ENCODE peak calls at places on chromosomes 16 and 17, in seven cellular contexts. B is heart left ventricle; C is KBM-7; J is left lung; M is iris pigment epithelial cell; D is stimulated activated CD4-positive, alpha-beta T cell treated with anti-CD3 and anti-CD28 coated beads, Interleukin-1b, Interleukin-23, amount 100 ng/mL, for 1 hour; S is C1 segment of cervical spinal cord. Y is an unnamed sample.

GRCh38 chr17:42760652-42761581 is at the start of gene RAMP2:
- DNase-seq in B (no peak), C (no peak), J (peak; percentile 83), M (no peak), D (no peak), S (no peak), Y (peak; percentile 68)

GRCh38 chr16:88695753-88696152 is 9.4 kb upstream of the SNAI3 start:
- DNase-seq in B (no peak), C (no peak), J (no peak), M (no peak), D (no peak), S (no peak), Y (no peak)

GRCh38 chr17:80927791-80928216 is 63.8 kb upstream of the CHMP6 start:
- DNase-seq in B (peak; percentile 20), C (no peak), J (no peak), M (peak; percentile 34), D (no peak), S (no peak), Y (no peak)

GRCh38 chr17:72516772-72517399 is 396.1 kb downstream of the SOX9 start:
- DNase-seq in B (peak; percentile 41), C (peak; percentile 22), J (no peak), M (peak; percentile 46), D (no peak), S (peak; percentile 21), Y (no peak)

GRCh38 chr17:77802811-77803220 is 155.7 kb upstream of the TNRC6C start:
- DNase-seq in B (peak; percentile 33), C (peak; percentile 15), J (no peak), M (peak; percentile 17), D (no peak), S (no peak), Y (peak; percentile 27)

GRCh38 chr16:89069920-89070319 is 23.7 kb upstream of the ACSF3 start:
- DNase-seq in B (no peak), C (no peak), J (no peak), M (no peak), D (no peak), S (no peak), Y (no peak)

GRCh38 chr16:73339821-73340220 is 291.9 kb upstream of the ZFHX3 start:
- DNase-seq in B (no peak), C (no peak), J (no peak), M (no peak), D (no peak), S (no peak), Y (no peak)

GRCh38 chr17:82848022-82848592 is 8.3 kb upstream of the ZNF750 start:
- DNase-seq in B (no peak), C (no peak), J (peak; percentile 89), M (peak; percentile 78), D (no peak), S (no peak), Y (no peak)

GRCh38 chr16:24253192-24253591 is 2.9 kb upstream of the CACNG3 start:
- DNase-seq in B (no peak), C (peak; percentile 62), J (no peak), M (peak; percentile 25), D (no peak), S (peak; percentile 14), Y (no peak)

GRCh38 chr17:70797166-70797565 is 627.8 kb downstream of the KCNJ2 start:
- DNase-seq in B (no peak), C (no peak), J (no peak), M (peak; percentile 15), D (no peak), S (no peak), Y (no peak)

GRCh38 chr17:17897442-17897841 is 60.7 kb upstream of the SREBF1 start:
- DNase-seq in B (no peak), C (no peak), J (no peak), M (no peak), D (no peak), S (no peak), Y (no peak)

GRCh38 chr16:240559-240958 is 5.9 kb downstream of the FAM234A start:
- DNase-seq in B (no peak), C (no peak), J (no peak), M (no peak), D (no peak), S (no peak), Y (no peak)

GRCh38 chr17:1830288-1830687 is 483 bp downstream of the RPA1 start:
- DNase-seq in B (no peak), C (peak; percentile 50), J (no peak), M (peak; percentile 10), D (no peak), S (no peak), Y (no peak)

GRCh38 chr16:1204941-1205340 is 20.1 kb downstream of the TPSG1 start:
- DNase-seq in B (no peak), C (no peak), J (no peak), M (no peak), D (no peak), S (no peak), Y (no peak)

GRCh38 chr17:44355642-44356099 is 8.0 kb downstream of the FAM171A2 start:
- DNase-seq in B (no peak), C (no peak), J (peak; percentile 57), M (no peak), D (no peak), S (no peak), Y (no peak)

GRCh38 chr17:81867123-81867951 is 3.8 kb downstream of the ARHGDIA start:
- DNase-seq in B (no peak), C (peak; percentile 51), J (no peak), M (peak; percentile 58), D (no peak), S (no peak), Y (no peak)

GRCh38 chr16:24906199-24906808 is 60.5 kb downstream of the SLC5A11 start:
- DNase-seq in B (no peak), C (peak; percentile 35), J (no peak), M (peak; percentile 32), D (no peak), S (no peak), Y (peak; percentile 9)

GRCh38 chr16:56691885-56692284 is 9.6 kb downstream of the MT1X start:
- DNase-seq in B (peak; percentile 67), C (no peak), J (no peak), M (peak; percentile 44), D (no peak), S (no peak), Y (no peak)

GRCh38 chr16:17578921-17579876 is 108.4 kb upstream of the XYLT1 start:
- DNase-seq in B (peak; percentile 40), C (peak; percentile 78), J (no peak), M (peak; percentile 49), D (peak; percentile 28), S (peak; percentile 11), Y (no peak)

GRCh38 chr16:88638323-88639230 is at the start of gene IL17C:
- DNase-seq in B (no peak), C (no peak), J (peak; percentile 81), M (no peak), D (no peak), S (no peak), Y (no peak)

GRCh38 chr17:32323784-32324590 is 18.0 kb downstream of the C17orf75 start:
- DNase-seq in B (no peak), C (no peak), J (no peak), M (peak; percentile 52), D (no peak), S (no peak), Y (no peak)

GRCh38 chr17:28380572-28380907 is 9.0 kb downstream of the SARM1 start:
- DNase-seq in B (no peak), C (no peak), J (no peak), M (no peak), D (no peak), S (no peak), Y (no peak)

GRCh38 chr16:11149011-11149616 is 106.9 kb downstream of the SOCS1 start:
- DNase-seq in B (no peak), C (no peak), J (peak; percentile 55), M (peak; percentile 27), D (no peak), S (no peak), Y (no peak)

GRCh38 chr16:53098526-53099317 is 43.9 kb downstream of the CHD9 start:
- DNase-seq in B (peak; percentile 95), C (peak; percentile 91), J (peak; percentile 90), M (peak; percentile 97), D (no peak), S (peak; percentile 66), Y (peak; percentile 94)

GRCh38 chr16:89922477-89922883 is 662 bp upstream of the TUBB3 start:
- DNase-seq in B (peak; percentile 92), C (peak; percentile 43), J (peak; percentile 88), M (peak; percentile 95), D (no peak), S (peak; percentile 26), Y (peak; percentile 91)

GRCh38 chr16:25014500-25015147 is 545 bp downstream of the ARHGAP17 start:
- DNase-seq in B (peak; percentile 61), C (peak; percentile 41), J (peak; percentile 85), M (peak; percentile 45), D (no peak), S (peak; percentile 68), Y (peak; percentile 83)

GRCh38 chr17:66264696-66265095 is 35.5 kb upstream of the APOH start:
- DNase-seq in B (no peak), C (no peak), J (no peak), M (no peak), D (no peak), S (no peak), Y (no peak)

GRCh38 chr17:28372203-28372944 is 880 bp downstream of the SARM1 start:
- DNase-seq in B (no peak), C (no peak), J (peak; percentile 82), M (no peak), D (no peak), S (no peak), Y (no peak)

GRCh38 chr17:45361451-45361850 is 44.6 kb upstream of the MAP3K14 start:
- DNase-seq in B (no peak), C (no peak), J (no peak), M (no peak), D (no peak), S (no peak), Y (no peak)

GRCh38 chr16:1398826-1399581 is 15.5 kb downstream of the UNKL start:
- DNase-seq in B (no peak), C (no peak), J (no peak), M (no peak), D (no peak), S (no peak), Y (no peak)